ENCODE peak calls at places on chromosomes 5 and 9, in four cellular contexts. V is CD4-positive, alpha-beta memory T cell; L is effector memory CD4-positive, alpha-beta T cell; O is spleen. Z is an unnamed sample.

GRCh38 chr5:93072831-93073459 is 508.1 kb downstream of the NR2F1-AS1 start:
- DNase-seq in L (no peak), O (no peak), V (no peak), Z (no peak)

GRCh38 chr5:72523960-72524582 is 16.9 kb upstream of the ZNF366 start:
- DNase-seq in V (no peak), L (no peak), O (no peak), Z (no peak)

GRCh38 chr5:120682851-120683250 is 218.8 kb downstream of the PRR16 start:
- DNase-seq in L (no peak), O (no peak), V (no peak), Z (no peak)

GRCh38 chr5:119274767-119275130 is 81.1 kb upstream of the TNFAIP8 start:
- DNase-seq in O (no peak), V (no peak), L (no peak), Z (no peak)

GRCh38 chr9:99962685-99963261 is 56.3 kb downstream of the STX17 start:
- DNase-seq in V (no peak), O (no peak), L (no peak), Z (no peak)

GRCh38 chr9:131279196-131279926 is 3.1 kb upstream of the FAM78A start:
- DNase-seq in O (no peak), V (no peak), L (no peak), Z (no peak)

GRCh38 chr9:136700309-136700708 is 12.1 kb upstream of the DIPK1B start:
- DNase-seq in V (no peak), L (no peak), O (no peak), Z (no peak)

GRCh38 chr5:80985600-80986228 is 25.6 kb downstream of the RASGRF2 start:
- DNase-seq in O (no peak), L (no peak), V (no peak), Z (no peak)

GRCh38 chr5:179746872-179747271 is 14.2 kb downstream of the MAML1 start:
- DNase-seq in O (no peak), L (no peak), V (no peak), Z (no peak)

GRCh38 chr9:95498641-95499040 is 18.1 kb downstream of the PTCH1 start:
- DNase-seq in O (no peak), V (no peak), L (no peak), Z (no peak)

GRCh38 chr5:123014689-123015088 is 21.8 kb downstream of the PPIC start:
- DNase-seq in O (no peak), L (no peak), V (no peak), Z (no peak)

GRCh38 chr9:96883922-96884321 is 29.6 kb upstream of the ZNF782 start:
- DNase-seq in L (no peak), V (no peak), O (no peak), Z (no peak)

GRCh38 chr5:69167488-69167845 is 517 bp downstream of the CCNB1 start:
- DNase-seq in O (no peak), L (no peak), V (no peak), Z (no peak)

GRCh38 chr9:129414377-129415021 is 206.4 kb downstream of the C9orf50 start:
- DNase-seq in O (peak; percentile 87), L (peak; percentile 16), V (no peak), Z (no peak)

GRCh38 chr9:86766912-86767311 is 180.4 kb downstream of the GAS1 start:
- DNase-seq in L (no peak), O (no peak), V (no peak), Z (no peak)

GRCh38 chr5:18305288-18305899 is 671.1 kb downstream of the TAF11L14 start:
- DNase-seq in O (no peak), L (no peak), V (no peak), Z (no peak)

GRCh38 chr5:79974896-79975295 is 16.2 kb downstream of the MTX3 start:
- DNase-seq in O (no peak), L (no peak), V (no peak), Z (no peak)

GRCh38 chr5:157710887-157711286 is 20.3 kb upstream of the THG1L start:
- DNase-seq in V (no peak), L (no peak), O (no peak), Z (no peak)

GRCh38 chr9:69253057-69253456 is 72.0 kb upstream of the ENTREP1 start:
- DNase-seq in L (no peak), V (no peak), O (no peak), Z (no peak)

GRCh38 chr9:128916204-128916603 is 4.6 kb upstream of the PHYHD1 start:
- DNase-seq in L (no peak), V (no peak), O (no peak), Z (peak; percentile 84)

GRCh38 chr5:137733011-137733410 is 2.9 kb downstream of the KLHL3 start:
- DNase-seq in O (no peak), V (no peak), L (no peak), Z (no peak)

GRCh38 chr5:168364738-168365550 is 73.5 kb downstream of the WWC1 start:
- DNase-seq in O (no peak), L (no peak), V (no peak), Z (peak; percentile 86)

GRCh38 chr9:120932086-120932818 is 5.7 kb upstream of the TRAF1 start:
- DNase-seq in L (no peak), O (no peak), V (no peak), Z (no peak)

GRCh38 chr9:18331808-18332209 is 142.1 kb upstream of the ADAMTSL1 start:
- DNase-seq in O (no peak), L (no peak), V (no peak), Z (no peak)

GRCh38 chr9:4620046-4620765 is 41.9 kb upstream of the PLPP6 start:
- DNase-seq in O (no peak), V (no peak), L (no peak), Z (no peak)

GRCh38 chr9:126777733-126778132 is 27.1 kb upstream of the ZBTB43 start:
- DNase-seq in L (no peak), V (no peak), O (no peak), Z (peak; percentile 50)

GRCh38 chr9:38255599-38255998 is 136.9 kb upstream of the ALDH1B1 start:
- DNase-seq in O (no peak), V (no peak), L (no peak), Z (no peak)

GRCh38 chr5:133295520-133295919 is 243.7 kb downstream of the HSPA4 start:
- DNase-seq in V (no peak), L (no peak), O (no peak), Z (no peak)

GRCh38 chr5:179256229-179257189 is 88.8 kb downstream of the ADAMTS2 start:
- DNase-seq in L (no peak), O (peak; percentile 70), V (no peak), Z (peak; percentile 56)

GRCh38 chr5:169719360-169720314 is 82.6 kb downstream of the DOCK2 start:
- DNase-seq in L (no peak), O (no peak), V (no peak), Z (no peak)

GRCh38 chr9:128136816-128137793 is 9.6 kb upstream of the PTGES2 start:
- DNase-seq in O (peak; percentile 54), V (no peak), L (no peak), Z (no peak)

GRCh38 chr9:98957826-98958225 is 14.1 kb downstream of the COL15A1 start:
- DNase-seq in V (no peak), O (no peak), L (no peak), Z (no peak)

GRCh38 chr9:12775963-12776774 is 1.3 kb downstream of the LURAP1L start:
- DNase-seq in V (no peak), O (peak; percentile 85), L (no peak), Z (peak; percentile 89)

GRCh38 chr9:122206118-122207046 is 22.4 kb downstream of the LHX6 start:
- DNase-seq in V (no peak), O (peak; percentile 54), L (no peak), Z (peak; percentile 50)

GRCh38 chr5:61808884-61809283 is 476.8 kb downstream of the ZSWIM6 start:
- DNase-seq in L (no peak), O (no peak), V (no peak), Z (no peak)

GRCh38 chr5:173472784-173473278 is 143.6 kb downstream of the BOD1 start:
- DNase-seq in L (no peak), O (no peak), V (no peak), Z (no peak)

GRCh38 chr9:22446950-22447606 is 454 bp downstream of the DMRTA1 start:
- DNase-seq in V (no peak), O (peak; percentile 87), L (no peak), Z (peak; percentile 88)

GRCh38 chr5:34866989-34867471 is 28.1 kb downstream of the TTC23L start:
- DNase-seq in L (no peak), V (no peak), O (no peak), Z (no peak)

GRCh38 chr5:161676109-161676508 is 9.4 kb upstream of the GABRA6 start:
- DNase-seq in V (no peak), O (no peak), L (no peak), Z (no peak)

GRCh38 chr5:115324021-115324420 is 27.6 kb upstream of the CCDC112 start:
- DNase-seq in V (no peak), L (no peak), O (no peak), Z (no peak)
- H3K27me3 ChIP-seq in V (no peaks in the 10 kb centered on the region), L (no peaks in the 10 kb centered on the region), O (no peaks in the 10 kb centered on the region), Z (no peaks in the 10 kb centered on the region)

DNA sequence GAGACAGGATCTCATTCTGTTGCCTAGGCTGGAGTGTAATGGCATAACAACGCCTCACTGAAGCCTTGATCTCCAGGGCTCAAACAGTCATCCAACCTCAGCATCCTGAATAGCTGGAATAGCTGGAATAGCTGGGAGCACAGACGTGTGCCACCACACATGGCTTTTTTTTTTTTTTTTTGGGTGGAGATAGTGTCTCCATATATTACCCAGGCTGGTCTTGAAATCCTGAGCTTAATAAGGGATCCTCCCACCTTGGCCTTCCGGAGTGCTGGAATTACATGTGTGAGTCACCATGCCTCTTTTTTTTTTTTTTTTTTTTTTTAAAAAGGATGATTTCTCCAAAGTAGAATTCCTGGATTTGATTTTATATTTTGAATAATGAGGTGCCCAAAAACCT is 60.7 kb downstream of the NSD1 start:
- DNase-seq in L (no peak), O (no peak), V (no peak), Z (no peak)
- H3K27me3 ChIP-seq in L (no peaks in the 10 kb centered on the region), O (no peaks in the 10 kb centered on the region), V (no peaks in the 10 kb centered on the region), Z (no peaks in the 10 kb centered on the region)

GRCh38 chr5:151926186-151926585 is 1.5 kb upstream of the GLRA1 start:
- DNase-seq in O (no peak), L (no peak), V (no peak), Z (no peak)

GRCh38 chr5:151925396-151925750 is 722 bp upstream of the GLRA1 start:
- DNase-seq in O (no peak), L (no peak), V (no peak), Z (no peak)

GRCh38 chr5:151924564-151925395 is at the start of gene GLRA1:
- DNase-seq in O (no peak), V (peak; percentile 52), L (peak; percentile 25), Z (peak; percentile 67)

GRCh38 chr5:151917931-151918330 is 6.7 kb downstream of the GLRA1 start:
- DNase-seq in L (no peak), O (no peak), V (no peak), Z (no peak)

DNA sequence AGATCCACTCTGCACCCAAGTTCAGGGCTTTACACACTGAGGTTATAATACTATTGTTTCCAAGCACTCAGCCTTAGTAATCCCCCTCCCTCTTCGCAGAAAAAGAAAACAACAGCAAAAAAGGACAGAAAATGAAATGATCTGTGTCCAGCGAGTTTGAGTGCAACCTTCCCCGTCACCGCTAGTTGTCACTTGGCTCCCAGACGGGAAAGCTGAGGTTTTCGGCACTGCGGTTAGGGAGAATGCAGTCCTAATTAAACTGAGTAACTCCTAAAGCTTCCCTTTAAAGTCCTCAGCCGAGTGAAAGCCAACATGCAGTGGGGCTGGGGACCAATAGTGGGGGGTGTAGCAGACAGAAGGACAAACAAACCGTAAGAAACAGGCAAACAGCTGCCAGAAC is 786 bp downstream of the GLRA1 start:
- DNase-seq in V (no peak), L (no peak), O (no peak), Z (no peak)
- H3K27me3 ChIP-seq in V (no peaks in the 10 kb centered on the region), L (peaks cover 4% of the 10 kb centered on the region), O (peaks cover 31% of the 10 kb centered on the region), Z (peaks cover 9% of the 10 kb centered on the region)

GRCh38 chr5:139797856-139798510 is 2.4 kb downstream of the PSD2 start:
- DNase-seq in V (no peak), L (no peak), O (no peak), Z (no peak)
- H3K27me3 ChIP-seq in V (peaks cover 38% of the 10 kb centered on the region), L (peaks cover 20% of the 10 kb centered on the region), O (peaks cover 84% of the 10 kb centered on the region), Z (peaks cover 49% of the 10 kb centered on the region)